ENCODE peak calls at places on chromosomes 1 and 21, in four cellular contexts. H is upper lobe of right lung, I is dorsolateral prefrontal cortex, E is body of pancreas. F is an unnamed sample.

GRCh38 chr1:179743679-179744400 is 749 bp downstream of the FAM163A start:
- DNase-seq in H (no peak), I (no peak), E (no peak), F (no peak)

GRCh38 chr1:237709355-237709754 is 181.4 kb downstream of the ZP4 start:
- DNase-seq in H (no peak), I (no peak), E (no peak), F (no peak)

GRCh38 chr1:227541796-227542152 is 21.6 kb upstream of the ZNF678 start:
- DNase-seq in H (no peak), I (no peak), E (no peak), F (no peak)

GRCh38 chr1:205978676-205979075 is 24.5 kb downstream of the RAB7B start:
- DNase-seq in H (peak), I (no peak), E (no peak), F (no peak)

GRCh38 chr1:60068393-60069045 is 5.1 kb downstream of the C1orf87 start:
- DNase-seq in H (no peak), I (no peak), E (no peak), F (no peak)

GRCh38 chr1:19067187-19067911 is 110.9 kb upstream of the IFFO2 start:
- DNase-seq in H (no peak), I (peak), E (peak), F (no peak)

GRCh38 chr1:18116777-18117176 is 9.2 kb downstream of the IGSF21 start:
- DNase-seq in H (no peak), I (no peak), E (no peak), F (no peak)

GRCh38 chr21:44299458-44300261 is at the start of gene PFKL:
- DNase-seq in H (peak), I (peak), E (peak), F (peak)

GRCh38 chr1:32507021-32507420 is 32.2 kb upstream of the ZBTB8A start:
- DNase-seq in H (no peak), I (no peak), E (no peak), F (no peak)

GRCh38 chr1:173420330-173420806 is 56.8 kb upstream of the PRDX6 start:
- DNase-seq in H (peak), I (no peak), E (peak), F (peak)

GRCh38 chr1:199149591-199149990 is 510.8 kb downstream of the PTPRC start:
- DNase-seq in H (no peak), I (no peak), E (no peak), F (no peak)

GRCh38 chr1:18452550-18452949 is 28.2 kb upstream of the KLHDC7A start:
- DNase-seq in H (no peak), I (no peak), E (no peak), F (no peak)

GRCh38 chr1:245168090-245168489 is 13.3 kb downstream of the KIF26B start:
- DNase-seq in H (peak), I (no peak), E (no peak), F (no peak)

GRCh38 chr1:64757213-64757612 is 12.3 kb downstream of the RAVER2 start:
- DNase-seq in H (no peak), I (no peak), E (peak), F (no peak)

GRCh38 chr1:12407050-12407961 is 177.5 kb downstream of the VPS13D start:
- DNase-seq in H (no peak), I (no peak), E (peak), F (no peak)

GRCh38 chr1:115189814-115190541 is 100.7 kb upstream of the TSPAN2 start:
- DNase-seq in H (no peak), I (no peak), E (no peak), F (no peak)

GRCh38 chr21:26982767-26983166 is 15.9 kb upstream of the ADAMTS5 start:
- DNase-seq in H (no peak), I (no peak), E (no peak), F (no peak)

GRCh38 chr21:28943631-28944030 is 49.0 kb downstream of the LTN1 start:
- DNase-seq in H (no peak), I (no peak), E (no peak), F (no peak)

GRCh38 chr1:178566187-178566586 is 53.3 kb downstream of the TEX35 start:
- DNase-seq in H (no peak), I (no peak), E (no peak), F (no peak)

GRCh38 chr1:183783896-183784637 is 20.9 kb upstream of the RGL1 start:
- DNase-seq in H (no peak), I (no peak), E (peak), F (no peak)

GRCh38 chr1:27538793-27539192 is 48.8 kb upstream of the WASF2 start:
- DNase-seq in H (no peak), I (no peak), E (no peak), F (no peak)

GRCh38 chr21:39014751-39015150 is 168.5 kb downstream of the PSMG1 start:
- DNase-seq in H (no peak), I (no peak), E (no peak), F (no peak)

GRCh38 chr1:105442901-105443300 is 1613.6 kb upstream of the PRMT6 start:
- DNase-seq in H (no peak), I (no peak), E (no peak), F (no peak)

GRCh38 chr1:118842462-118843201 is 145.5 kb downstream of the TBX15 start:
- DNase-seq in H (peak), I (no peak), E (no peak), F (no peak)

GRCh38 chr1:200867018-200867811 is 5.6 kb upstream of the GPR25 start:
- DNase-seq in H (no peak), I (no peak), E (no peak), F (no peak)

GRCh38 chr1:154502066-154502741 is at the start of the genes SHE and TDRD10:
- DNase-seq in H (peak), I (no peak), E (no peak), F (no peak)

GRCh38 chr1:198220428-198220827 is 63.6 kb downstream of the NEK7 start:
- DNase-seq in H (no peak), I (no peak), E (no peak), F (no peak)

GRCh38 chr1:170711682-170712081 is 47.8 kb downstream of the PRRX1 start:
- DNase-seq in H (no peak), I (no peak), E (no peak), F (no peak)

GRCh38 chr1:243336163-243336562 is 80.3 kb downstream of the SDCCAG8 start:
- DNase-seq in H (no peak), I (no peak), E (no peak), F (no peak)

GRCh38 chr1:33560680-33561079 is 88.2 kb downstream of the ZSCAN20 start:
- DNase-seq in H (no peak), I (no peak), E (no peak), F (no peak)

GRCh38 chr1:214515544-214516433 is 35.6 kb downstream of the PTPN14 start:
- DNase-seq in H (no peak), I (no peak), E (no peak), F (no peak)

GRCh38 chr1:225962440-225962975 is 21.5 kb upstream of the LEFTY2 start:
- DNase-seq in H (peak), I (no peak), E (peak), F (peak)

GRCh38 chr21:33345751-33346238 is 21.0 kb downstream of the IFNAR1 start:
- DNase-seq in H (no peak), I (no peak), E (no peak), F (no peak)

GRCh38 chr21:31557956-31558838 is 101.3 kb upstream of the SOD1 start:
- DNase-seq in H (peak), I (peak), E (peak), F (peak)

GRCh38 chr1:207030522-207031009 is 2.0 kb downstream of the C1orf116 start:
- DNase-seq in H (no peak), I (no peak), E (no peak), F (no peak)

GRCh38 chr1:63960326-63960725 is 186.5 kb downstream of the ROR1 start:
- DNase-seq in H (no peak), I (no peak), E (no peak), F (no peak)

GRCh38 chr1:21563971-21564370 is 54.7 kb downstream of the ALPL start:
- DNase-seq in H (no peak), I (no peak), E (no peak), F (no peak)

GRCh38 chr1:196558424-196558823 is 49.8 kb downstream of the KCNT2 start:
- DNase-seq in H (no peak), I (no peak), E (no peak), F (no peak)

DNA sequence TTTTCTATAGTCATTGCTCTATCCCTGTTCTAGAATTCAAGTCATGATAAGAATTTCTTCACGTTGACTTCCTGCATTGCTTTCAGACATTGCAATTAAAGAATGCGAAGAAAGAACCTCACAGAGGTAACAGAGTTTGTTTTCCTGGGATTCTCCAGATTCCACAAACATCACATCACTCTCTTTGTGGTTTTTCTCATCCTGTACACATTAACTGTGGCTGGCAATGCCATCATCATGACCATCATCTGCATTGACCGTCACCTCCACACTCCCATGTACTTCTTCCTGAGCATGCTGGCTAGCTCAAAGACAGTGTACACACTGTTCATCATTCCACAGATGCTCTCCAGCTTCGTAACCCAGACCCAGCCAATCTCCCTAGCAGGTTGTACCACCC is 10.6 kb downstream of the APCS start:
- DNase-seq in H (no peak), I (no peak), E (no peak), F (no peak)
- H3K27ac ChIP-seq in H (no peak), I (no peak), E (peak), F (no peak)

DNA sequence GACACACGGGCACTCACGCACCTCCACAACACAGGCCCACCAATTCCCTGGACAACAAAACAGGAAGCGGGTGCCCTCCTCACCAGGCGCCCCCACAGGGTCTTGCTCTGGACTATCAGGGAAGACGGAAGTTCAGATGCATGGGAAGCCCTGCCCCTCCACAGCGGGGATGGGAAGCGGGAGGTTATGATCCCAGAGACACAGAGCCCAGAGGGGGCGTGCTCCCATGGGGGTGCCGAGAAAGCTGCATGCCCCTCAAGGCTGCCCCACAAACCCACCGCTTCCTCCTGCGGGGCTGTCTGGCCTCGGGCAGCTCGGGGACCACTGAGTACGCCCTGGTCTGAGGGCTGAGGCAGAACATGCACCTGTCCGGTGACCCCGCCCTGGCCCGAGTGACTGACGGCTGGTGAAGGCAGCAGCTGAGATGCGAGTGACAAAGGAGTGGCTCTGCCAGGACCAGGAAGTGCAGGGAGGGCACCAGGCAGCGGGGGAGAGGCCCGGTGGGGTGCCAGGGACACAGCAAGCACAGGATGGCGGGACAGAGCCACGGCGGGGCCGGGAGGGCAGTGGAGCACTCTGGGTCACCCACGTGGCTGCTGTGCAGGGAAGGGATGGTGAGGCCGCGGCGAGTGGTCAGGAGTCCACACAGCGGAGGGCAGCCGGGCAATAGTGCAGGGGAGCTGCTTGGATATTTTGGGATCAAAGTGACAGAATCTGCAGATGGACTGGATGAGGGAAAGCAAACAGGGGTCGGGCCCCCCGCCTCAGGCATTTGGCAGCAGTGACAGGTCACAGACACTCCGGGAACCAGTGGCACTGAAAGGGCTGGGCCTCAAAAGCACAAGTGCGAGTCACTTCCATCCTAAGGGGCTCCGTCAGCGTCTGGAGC is 18.6 kb downstream of the NADK start:
- DNase-seq in H (peak), I (no peak), E (no peak), F (no peak)
- H3K27ac ChIP-seq in H (peak), I (no peak), E (peak), F (no peak)

GRCh38 chr1:210293191-210293607 is 35.5 kb upstream of the HHAT start:
- DNase-seq in H (no peak), I (no peak), E (peak), F (no peak)

GRCh38 chr1:210296682-210297081 is 32.0 kb upstream of the HHAT start:
- DNase-seq in H (no peak), I (no peak), E (no peak), F (no peak)

GRCh38 chr1:210292276-210292851 is 36.3 kb upstream of the HHAT start:
- DNase-seq in H (peak), I (no peak), E (peak), F (peak)

GRCh38 chr1:210298296-210298695 is 30.4 kb upstream of the HHAT start:
- DNase-seq in H (no peak), I (no peak), E (no peak), F (no peak)

GRCh38 chr1:210294991-210295773 is 33.5 kb upstream of the HHAT start:
- DNase-seq in H (no peak), I (no peak), E (no peak), F (no peak)
- H3K27ac ChIP-seq in H (no peak), I (no peak), E (no peak), F (no peak)

DNA sequence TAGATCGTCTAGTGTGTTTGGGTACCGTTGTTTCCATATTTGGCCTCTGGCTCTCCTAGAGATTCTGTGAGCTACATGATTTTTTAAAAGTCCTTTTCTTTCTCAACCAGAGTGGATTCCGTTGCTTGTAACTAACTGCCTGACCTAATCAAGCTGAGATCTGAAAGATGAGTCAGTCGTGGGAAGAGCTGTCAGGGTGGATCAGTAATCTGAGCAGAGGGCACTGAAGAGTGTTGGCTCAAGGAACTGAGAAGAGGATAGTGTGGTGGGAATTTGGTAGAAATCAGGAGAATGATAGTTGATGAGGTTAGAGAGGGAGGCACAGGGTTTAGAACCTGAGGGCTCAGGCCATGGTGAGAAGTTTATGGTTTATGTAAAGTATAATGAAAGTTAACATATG is 52.2 kb downstream of the TRAF5 start:
- DNase-seq in H (no peak), I (no peak), E (no peak), F (no peak)
- H3K27ac ChIP-seq in H (no peak), I (no peak), E (no peak), F (no peak)

DNA sequence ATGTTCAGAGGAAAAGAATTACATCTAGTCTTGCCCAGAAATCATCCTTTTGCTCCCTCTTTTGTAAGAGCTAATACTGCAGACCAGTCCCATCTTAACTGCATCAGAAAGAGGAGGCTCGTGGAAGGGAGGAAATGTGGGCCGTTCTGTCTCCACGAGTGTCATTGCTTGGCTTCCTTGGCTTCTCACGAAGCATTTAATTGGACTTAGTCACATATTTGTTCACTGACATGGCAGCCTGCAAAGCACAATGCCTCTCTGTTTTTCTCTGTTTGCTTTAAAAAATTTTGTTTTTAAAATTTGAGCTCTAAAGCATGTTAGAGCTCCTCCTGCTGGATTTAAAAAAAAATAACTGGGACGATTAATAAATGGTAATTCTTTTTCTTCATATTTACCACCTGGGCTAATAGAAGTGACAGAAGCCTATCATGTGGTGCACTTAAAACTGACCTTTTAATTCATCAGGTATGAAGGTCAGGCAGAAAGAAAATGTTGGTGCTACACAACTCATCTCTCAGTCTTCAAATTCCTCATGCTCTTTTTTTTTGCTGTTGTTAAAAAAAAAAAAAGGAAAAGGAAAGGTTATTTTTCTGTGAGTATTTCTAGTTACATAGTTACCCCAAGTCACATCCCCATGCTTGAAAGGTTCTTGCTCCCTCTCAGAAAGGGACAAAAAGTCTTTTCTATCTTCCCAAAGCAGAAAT is 21.0 kb upstream of the C1orf105 start:
- DNase-seq in H (no peak), I (no peak), E (peak), F (peak)
- H3K27ac ChIP-seq in H (peak), I (peak), E (peak), F (no peak)

GRCh38 chr1:156154317-156154749 is 948 bp downstream of the SEMA4A start:
- DNase-seq in H (peak), I (no peak), E (no peak), F (no peak)
- H3K27ac ChIP-seq in H (peak), I (no peak), E (no peak), F (no peak)

GRCh38 chr1:23578997-23579363 is 19.7 kb upstream of the ID3 start:
- DNase-seq in H (no peak), I (no peak), E (no peak), F (no peak)
- H3K27ac ChIP-seq in H (no peak), I (no peak), E (no peak), F (no peak)

GRCh38 chr1:47210666-47211065 is 20.8 kb upstream of the PDZK1IP1 start:
- DNase-seq in H (no peak), I (no peak), E (no peak), F (no peak)

GRCh38 chr1:47211796-47212269 is 20.2 kb downstream of the TAL1 start:
- DNase-seq in H (no peak), I (no peak), E (no peak), F (no peak)

GRCh38 chr1:47214554-47214953 is 17.5 kb downstream of the TAL1 start:
- DNase-seq in H (no peak), I (no peak), E (no peak), F (no peak)

GRCh38 chr1:47213230-47213676 is 18.8 kb downstream of the TAL1 start:
- DNase-seq in H (no peak), I (no peak), E (no peak), F (no peak)

GRCh38 chr1:47212636-47213229 is 19.3 kb downstream of the TAL1 start:
- DNase-seq in H (no peak), I (no peak), E (no peak), F (no peak)
- H3K27ac ChIP-seq in H (peak), I (no peak), E (no peak), F (no peak)

DNA sequence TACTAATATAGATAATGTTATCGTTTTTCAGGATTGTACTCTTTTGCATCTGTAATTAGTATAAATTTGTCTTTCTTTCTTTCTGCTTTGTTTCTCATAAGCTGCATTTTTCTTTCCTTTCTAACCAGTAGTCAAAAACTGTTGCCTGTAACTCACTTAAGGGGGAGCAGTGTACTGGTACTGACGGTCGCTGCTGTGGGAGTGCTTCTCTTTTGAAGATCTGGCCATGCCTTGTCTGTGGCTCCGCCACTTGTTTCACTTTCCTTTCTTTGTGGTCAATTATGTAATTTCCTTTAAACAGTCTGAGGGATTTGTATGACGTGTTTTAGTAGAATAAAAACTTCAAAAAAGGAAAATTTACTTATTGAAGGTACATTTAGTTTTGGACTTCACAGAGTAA is 37.0 kb downstream of the MIA3 start:
- DNase-seq in H (no peak), I (no peak), E (no peak), F (peak)
- H3K27ac ChIP-seq in H (peak), I (no peak), E (no peak), F (peak)

GRCh38 chr1:36211841-36212240 is 12.4 kb upstream of the THRAP3 start:
- DNase-seq in H (no peak), I (no peak), E (no peak), F (no peak)
- H3K27ac ChIP-seq in H (no peak), I (no peak), E (no peak), F (no peak)

F was measured in CD4-positive, alpha-beta memory T cell.